ENCODE peak calls at places on chromosomes 11 and 22, in five cellular contexts. S is endothelial cell; W is stimulated activated effector memory CD8-positive, alpha-beta T cell treated with anti-CD3 and anti-CD28 coated beads, Interleukin-12 subunit alpha, Interleukin-12 subunit beta, amount 100 ng/mL, for 72 hours; Y is activated B cell treated with CpG ODN at 0.5 μM for 24 hours; O is COLO829. L is an unnamed sample.

GRCh38 chr11:86477495-86478155 is 102.9 kb downstream of the CCDC81 start:
- DNase-seq in S (no peak), W (no peak), Y (no peak), O (no peak), L (no peak)

GRCh38 chr22:46233231-46233630 is 16.9 kb downstream of the CDPF1 start:
- DNase-seq in S (no peak), W (no peak), Y (no peak), O (peak), L (no peak)

GRCh38 chr11:106156290-106156937 is 79.0 kb downstream of the AASDHPPT start:
- DNase-seq in S (peak), W (no peak), Y (no peak), O (peak), L (peak)

GRCh38 chr11:35672608-35673007 is 10.0 kb downstream of the TRIM44 start:
- DNase-seq in S (no peak), W (no peak), Y (no peak), O (no peak), L (no peak)

GRCh38 chr11:68565768-68566167 is 105.2 kb downstream of the PPP6R3 start:
- DNase-seq in S (no peak), W (no peak), Y (no peak), O (no peak), L (no peak)

GRCh38 chr11:120105576-120105975 is 32.3 kb downstream of the TRIM29 start:
- DNase-seq in S (no peak), W (no peak), Y (no peak), O (no peak), L (no peak)

GRCh38 chr11:75150879-75151278 is at the start of gene SLCO2B1:
- DNase-seq in S (no peak), W (no peak), Y (no peak), O (no peak), L (no peak)

GRCh38 chr11:27716850-27717249 is 16.6 kb upstream of the BDNF start:
- DNase-seq in S (no peak), W (no peak), Y (no peak), O (no peak), L (no peak)

GRCh38 chr11:250740-251299 is 14.0 kb downstream of the PSMD13 start:
- DNase-seq in S (peak), W (peak), Y (peak), O (peak), L (peak)

GRCh38 chr22:22397875-22398524 is 110.5 kb downstream of the ZNF280B start:
- DNase-seq in S (no peak), W (no peak), Y (no peak), O (no peak), L (no peak)

GRCh38 chr11:75467311-75467710 is 34.3 kb upstream of the KLHL35 start:
- DNase-seq in S (no peak), W (no peak), Y (no peak), O (no peak), L (no peak)

GRCh38 chr22:37232140-37232998 is 11.7 kb downstream of the RAC2 start:
- DNase-seq in S (no peak), W (no peak), Y (peak), O (no peak), L (no peak)

GRCh38 chr11:67006029-67006884 is 16.7 kb upstream of the SYT12 start:
- DNase-seq in S (no peak), W (no peak), Y (no peak), O (peak), L (peak)

GRCh38 chr11:15942936-15943335 is 413.4 kb downstream of the SOX6 start:
- DNase-seq in S (no peak), W (no peak), Y (no peak), O (no peak), L (no peak)

GRCh38 chr22:49295851-49296560 is 531.7 kb downstream of the BRD1 start:
- DNase-seq in S (no peak), W (no peak), Y (no peak), O (no peak), L (no peak)

GRCh38 chr11:112564228-112564955 is 303.7 kb upstream of the PLET1 start:
- DNase-seq in S (no peak), W (no peak), Y (no peak), O (peak), L (no peak)

GRCh38 chr11:35006389-35007128 is 90.1 kb downstream of the PDHX start:
- DNase-seq in S (no peak), W (peak), Y (peak), O (no peak), L (no peak)

GRCh38 chr11:111645657-111646316 is 43.5 kb downstream of the SIK2 start:
- DNase-seq in S (no peak), W (no peak), Y (no peak), O (no peak), L (no peak)

GRCh38 chr22:35349704-35350538 is 31.0 kb upstream of the HMOX1 start:
- DNase-seq in S (no peak), W (no peak), Y (no peak), O (no peak), L (no peak)

GRCh38 chr22:37162221-37163095 is 12.7 kb upstream of the IL2RB start:
- DNase-seq in S (no peak), W (peak), Y (peak), O (no peak), L (no peak)

GRCh38 chr11:73582636-73583035 is 15.3 kb downstream of the FAM168A start:
- DNase-seq in S (no peak), W (no peak), Y (no peak), O (no peak), L (no peak)

GRCh38 chr11:82829101-82829500 is 71.1 kb downstream of the PRCP start:
- DNase-seq in S (no peak), W (no peak), Y (no peak), O (no peak), L (no peak)

GRCh38 chr11:107570015-107570414 is 4.5 kb upstream of the ALKBH8 start:
- DNase-seq in S (no peak), W (no peak), Y (no peak), O (no peak), L (no peak)

GRCh38 chr11:126267650-126268049 is 1.0 kb downstream of the SRPRA start:
- DNase-seq in S (no peak), W (no peak), Y (no peak), O (no peak), L (no peak)

GRCh38 chr11:75577198-75577597 is 15.1 kb downstream of the SERPINH1 start:
- DNase-seq in S (peak), W (peak), Y (no peak), O (peak), L (peak)

GRCh38 chr11:33214187-33214586 is 43.0 kb upstream of the HIPK3 start:
- DNase-seq in S (no peak), W (no peak), Y (no peak), O (no peak), L (no peak)

GRCh38 chr22:21841422-21841821 is 26.0 kb downstream of the MAPK1 start:
- DNase-seq in S (no peak), W (no peak), Y (no peak), O (no peak), L (no peak)

GRCh38 chr22:38927033-38927789 is 30.2 kb upstream of the APOBEC3A start:
- DNase-seq in S (peak), W (no peak), Y (peak), O (no peak), L (no peak)

GRCh38 chr22:50112151-50113118 is 22.6 kb downstream of the MOV10L1 start:
- DNase-seq in S (peak), W (no peak), Y (no peak), O (no peak), L (no peak)

L was measured in T47D.